ENCODE peak calls at places on chromosomes 3 and 15, in seven cellular contexts. V is progenitor cell of endocrine pancreas, E is GM12865, A is WTC11, K is mammary epithelial cell, J is dorsolateral prefrontal cortex, S is cardiac fibroblast. M is an unnamed sample.

GRCh38 chr3:45170071-45170470 is 23.9 kb upstream of the CDCP1 start:
- DNase-seq in S (no peak), J (no peak), A (no peak), K (no peak), E (no peak), V (no peak), M (no peak)

GRCh38 chr3:31639828-31640227 is 107.1 kb downstream of the STT3B start:
- DNase-seq in S (no peak), A (no peak), E (no peak), V (no peak), K (no peak), J (no peak), M (no peak)

GRCh38 chr3:157542711-157543485 is 39.7 kb upstream of the VEPH1 start:
- DNase-seq in A (peak; percentile 72), S (peak; percentile 78), E (no peak), K (peak; percentile 16), J (peak; percentile 11), V (peak; percentile 25), M (peak; percentile 32)

GRCh38 chr15:62848631-62849050 is 193.9 kb upstream of the TPM1 start:
- DNase-seq in K (no peak), A (no peak), E (no peak), S (peak; percentile 36), J (no peak), V (no peak), M (no peak)

GRCh38 chr15:55741592-55742497 is 1.1 kb downstream of the PRTG start:
- DNase-seq in J (no peak), A (peak; percentile 49), V (peak; percentile 33), S (peak; percentile 20), E (peak; percentile 15), K (peak; percentile 5), M (peak; percentile 31)

GRCh38 chr3:24137958-24138875 is 193.1 kb downstream of the NR1D2 start:
- DNase-seq in K (peak; percentile 64), E (peak; percentile 10), A (no peak), V (no peak), J (no peak), S (no peak), M (peak; percentile 96)

GRCh38 chr3:5022966-5023776 is 43.9 kb downstream of the BHLHE40 start:
- DNase-seq in E (peak; percentile 60), S (peak; percentile 99), K (peak; percentile 100), J (peak; percentile 32), V (no peak), A (no peak), M (peak; percentile 99)

GRCh38 chr3:25294406-25294805 is 133.7 kb upstream of the RARB start:
- DNase-seq in V (no peak), J (no peak), K (no peak), S (no peak), E (no peak), A (no peak), M (no peak)

GRCh38 chr3:151228291-151229125 is 25.5 kb upstream of the GPR171 start:
- DNase-seq in J (no peak), S (peak; percentile 84), K (peak; percentile 63), E (peak; percentile 9), V (no peak), A (no peak), M (peak; percentile 47)

GRCh38 chr3:23075478-23075877 is 127.6 kb upstream of the UBE2E2 start:
- DNase-seq in V (no peak), K (no peak), E (no peak), S (peak; percentile 29), J (no peak), A (no peak), M (no peak)

GRCh38 chr3:178880274-178880673 is 191.3 kb downstream of the ZMAT3 start:
- DNase-seq in S (no peak), A (no peak), K (no peak), J (no peak), E (no peak), V (no peak), M (no peak)

GRCh38 chr15:97791824-97792792 is 168.4 kb upstream of the ARRDC4 start:
- DNase-seq in E (no peak), S (no peak), K (no peak), J (no peak), V (no peak), A (peak; percentile 28), M (no peak)

GRCh38 chr3:58150130-58150663 is 60.6 kb downstream of the DNASE1L3 start:
- DNase-seq in K (no peak), S (no peak), A (no peak), E (no peak), J (no peak), V (no peak), M (no peak)

GRCh38 chr3:12343091-12343494 is 54.2 kb downstream of the PPARG start:
- DNase-seq in J (no peak), K (no peak), A (no peak), V (no peak), E (no peak), S (no peak), M (peak; percentile 49)

GRCh38 chr3:184568918-184569829 is 7.6 kb downstream of the EPHB3 start:
- DNase-seq in A (peak; percentile 65), J (peak; percentile 65), E (no peak), S (peak; percentile 91), K (peak; percentile 82), V (no peak), M (peak; percentile 78)

GRCh38 chr3:155745795-155746550 is 1.1 kb upstream of the PLCH1 start:
- DNase-seq in J (peak; percentile 25), S (no peak), E (no peak), K (no peak), A (peak; percentile 58), V (no peak), M (peak; percentile 44)

GRCh38 chr15:40242216-40242599 is 3.3 kb downstream of the PAK6 start:
- DNase-seq in V (no peak), K (no peak), A (no peak), E (no peak), S (no peak), J (no peak), M (no peak)

GRCh38 chr15:43871835-43872234 is 45.0 kb downstream of the WDR76 start:
- DNase-seq in A (no peak), E (no peak), K (no peak), V (no peak), J (no peak), S (no peak), M (no peak)

GRCh38 chr3:140088058-140088457 is 153.1 kb downstream of the CLSTN2 start:
- DNase-seq in E (no peak), K (no peak), A (no peak), S (no peak), V (no peak), J (no peak), M (no peak)

GRCh38 chr15:68313501-68314390 is 36.2 kb downstream of the FEM1B start:
- DNase-seq in S (no peak), E (no peak), K (no peak), J (no peak), V (peak; percentile 4), A (peak; percentile 4), M (no peak)

GRCh38 chr3:49593046-49593445 is 38.8 kb downstream of the BSN start:
- DNase-seq in A (no peak), E (no peak), K (no peak), S (peak; percentile 39), V (no peak), J (no peak), M (no peak)

DNA sequence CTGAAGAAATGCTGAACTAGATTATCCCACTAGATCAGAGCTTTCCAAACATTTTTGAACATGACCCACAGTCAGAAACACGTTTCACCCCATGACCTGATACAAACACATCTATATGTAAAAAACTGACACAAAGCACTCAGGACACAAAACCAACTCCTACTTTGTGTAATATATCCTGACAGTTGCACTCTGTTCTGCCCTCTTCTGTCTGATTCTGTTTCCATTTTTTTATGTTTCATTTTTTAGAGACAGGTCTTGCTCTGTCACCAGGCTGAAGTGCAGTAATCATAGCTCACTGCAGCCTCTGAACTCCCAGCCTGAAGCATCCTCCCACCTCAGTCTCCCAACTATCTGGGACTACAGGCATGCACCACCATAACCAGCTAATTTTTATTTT is 15.8 kb upstream of the RFTN1 start:
- DNase-seq in A (no peak), S (peak; percentile 36), E (no peak), K (no peak), J (no peak), V (no peak), M (no peak)
- TF ChIP-seq CTCF in A (no peak), S (peak; percentile 10), E (no peak), K (no peak), J (no peak), V (no peak), M (no peak)

GRCh38 chr3:187540847-187541246 is 129.3 kb downstream of the SST start:
- DNase-seq in A (no peak), J (no peak), E (no peak), V (no peak), S (no peak), K (no peak), M (no peak)

GRCh38 chr3:187545391-187545790 is 124.8 kb downstream of the SST start:
- DNase-seq in V (no peak), E (no peak), S (no peak), K (no peak), A (no peak), J (no peak), M (no peak)

DNA sequence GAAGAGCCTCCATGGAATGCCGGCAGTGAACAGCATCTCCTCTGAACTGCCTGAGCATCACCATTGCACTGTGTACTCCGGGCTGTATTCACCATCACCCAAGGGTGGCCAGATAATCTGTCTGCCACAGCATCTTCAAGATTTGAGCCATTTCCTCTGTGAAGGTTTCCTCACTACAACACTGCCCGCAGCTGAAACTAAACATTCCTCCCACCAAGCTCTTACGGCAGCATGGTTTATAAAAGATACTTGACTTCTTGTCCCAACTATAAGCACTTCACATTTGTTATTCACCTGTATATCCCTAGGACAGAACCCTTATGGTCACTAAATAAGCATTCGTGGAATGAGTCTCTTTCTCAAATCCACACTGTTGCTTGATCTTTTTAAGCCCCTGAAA is 125.9 kb downstream of the SST start:
- DNase-seq in E (no peak), J (no peak), K (no peak), V (no peak), A (no peak), S (no peak), M (no peak)
- TF ChIP-seq CTCF in E (no peak), J (no peak), K (no peak), V (no peak), A (no peak), S (no peak), M (no peak)

DNA sequence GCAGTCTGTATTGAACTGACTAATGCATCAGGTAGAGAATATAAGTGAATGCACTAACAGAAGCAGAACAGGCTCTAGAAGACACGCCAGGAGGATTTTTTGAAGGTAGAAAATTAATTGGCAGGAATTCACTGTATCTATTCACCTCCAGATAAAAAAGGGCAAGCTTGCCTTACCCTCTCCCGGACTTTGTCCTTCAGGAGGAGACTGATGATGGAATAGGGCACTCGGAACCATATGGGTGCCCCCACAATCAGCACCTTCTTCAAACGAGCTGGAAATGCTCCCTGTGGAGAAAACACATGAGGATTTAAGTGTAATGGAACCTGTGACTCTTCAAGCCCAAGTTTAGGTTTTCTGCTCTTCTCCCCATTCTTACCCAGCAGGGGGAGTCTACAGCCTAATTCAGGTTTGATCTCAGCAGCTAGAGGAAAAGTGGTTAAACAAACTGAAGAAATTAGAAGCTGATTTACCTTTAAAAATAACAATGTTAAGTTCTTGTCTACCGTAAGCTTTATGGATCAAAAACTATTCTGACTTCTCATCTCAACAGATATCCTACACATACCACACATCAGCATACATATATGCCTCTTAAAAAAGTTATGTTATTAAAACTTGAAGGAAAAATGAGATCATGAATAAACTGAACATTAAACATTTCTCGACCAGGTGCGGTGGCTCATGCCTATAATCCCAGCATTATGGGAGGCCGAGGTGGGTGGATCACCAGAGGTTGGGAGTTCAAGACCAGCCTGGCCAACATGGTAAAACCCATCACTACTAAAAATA is 57.4 kb upstream of the SIN3A start:
- DNase-seq in S (peak; percentile 71), A (no peak), V (no peak), J (no peak), K (peak; percentile 13), E (peak; percentile 35), M (peak; percentile 53)
- TF ChIP-seq CTCF in S (peak; percentile 67), A (no peak), V (peak; percentile 56), J (peak; percentile 34), K (peak; percentile 32), E (peak; percentile 48), M (peak; percentile 51)

GRCh38 chr3:129608087-129608935 is 1.8 kb upstream of the PLXND1 start:
- DNase-seq in V (no peak), E (no peak), A (peak; percentile 54), J (no peak), K (no peak), S (peak; percentile 79), M (peak; percentile 45)
- TF ChIP-seq CTCF in V (no peak), E (no peak), A (no peak), J (peak; percentile 47), K (no peak), S (peak; percentile 21), M (no peak)